ENCODE peak calls at places on chromosomes 11 and 22, in five cellular contexts. One of them, this sample, is unnamed.

GRCh38 chr11:16280256-16280682 is 76.1 kb downstream of the SOX6 start:
- DNase-seq in kidney epithelial cell: no peak
- DNase-seq in transverse colon: peak
- DNase-seq in nephron progenitor cell: no peak
- DNase-seq in fibroblast of lung: peak
- DNase-seq in this sample: peak

GRCh38 chr11:29293825-29294224 is 723.0 kb downstream of the KCNA4 start:
- DNase-seq in kidney epithelial cell: no peak
- DNase-seq in transverse colon: no peak
- DNase-seq in nephron progenitor cell: no peak
- DNase-seq in fibroblast of lung: peak
- DNase-seq in this sample: no peak

GRCh38 chr22:37549704-37550059 is 10.6 kb upstream of the CDC42EP1 start:
- DNase-seq in kidney epithelial cell: no peak
- DNase-seq in transverse colon: no peak
- DNase-seq in nephron progenitor cell: no peak
- DNase-seq in fibroblast of lung: peak
- DNase-seq in this sample: peak

GRCh38 chr22:37626144-37626543 is 13.3 kb upstream of the SH3BP1 start:
- DNase-seq in kidney epithelial cell: no peak
- DNase-seq in transverse colon: peak
- DNase-seq in nephron progenitor cell: no peak
- DNase-seq in fibroblast of lung: no peak
- DNase-seq in this sample: no peak

GRCh38 chr22:31350410-31350863 is 4.3 kb upstream of the PATZ1 start:
- DNase-seq in kidney epithelial cell: no peak
- DNase-seq in transverse colon: peak
- DNase-seq in nephron progenitor cell: peak
- DNase-seq in fibroblast of lung: no peak
- DNase-seq in this sample: peak

GRCh38 chr11:58927393-58928081 is 11.8 kb upstream of the GLYATL1 start:
- DNase-seq in kidney epithelial cell: no peak
- DNase-seq in transverse colon: peak
- DNase-seq in nephron progenitor cell: peak
- DNase-seq in fibroblast of lung: peak
- DNase-seq in this sample: peak

GRCh38 chr11:61833478-61833877 is 5.4 kb downstream of the FADS2 start:
- DNase-seq in kidney epithelial cell: no peak
- DNase-seq in transverse colon: no peak
- DNase-seq in nephron progenitor cell: no peak
- DNase-seq in fibroblast of lung: no peak
- DNase-seq in this sample: no peak

GRCh38 chr11:64793271-64794160 is 9.5 kb downstream of the MAP4K2 start:
- DNase-seq in kidney epithelial cell: no peak
- DNase-seq in transverse colon: no peak
- DNase-seq in nephron progenitor cell: no peak
- DNase-seq in fibroblast of lung: no peak
- DNase-seq in this sample: no peak

GRCh38 chr11:125871391-125872137 is 15.9 kb upstream of the HYLS1 start:
- DNase-seq in kidney epithelial cell: no peak
- DNase-seq in transverse colon: no peak
- DNase-seq in nephron progenitor cell: peak
- DNase-seq in fibroblast of lung: peak
- DNase-seq in this sample: peak

GRCh38 chr11:116928102-116928777 is 90.8 kb upstream of the APOA1 start:
- DNase-seq in kidney epithelial cell: no peak
- DNase-seq in transverse colon: no peak
- DNase-seq in nephron progenitor cell: no peak
- DNase-seq in fibroblast of lung: no peak
- DNase-seq in this sample: no peak

GRCh38 chr11:12288212-12288933 is 89.0 kb upstream of the PARVA start:
- DNase-seq in kidney epithelial cell: no peak
- DNase-seq in transverse colon: peak
- DNase-seq in nephron progenitor cell: peak
- DNase-seq in fibroblast of lung: peak
- DNase-seq in this sample: peak

GRCh38 chr11:10211470-10211869 is 82.5 kb downstream of the SBF2 start:
- DNase-seq in kidney epithelial cell: no peak
- DNase-seq in transverse colon: no peak
- DNase-seq in nephron progenitor cell: no peak
- DNase-seq in fibroblast of lung: no peak
- DNase-seq in this sample: no peak

GRCh38 chr11:117523680-117524079 is 196.0 kb downstream of the CEP164 start:
- DNase-seq in kidney epithelial cell: no peak
- DNase-seq in transverse colon: no peak
- DNase-seq in nephron progenitor cell: no peak
- DNase-seq in fibroblast of lung: peak
- DNase-seq in this sample: no peak

GRCh38 chr11:120645639-120646038 is 134.1 kb downstream of the GRIK4 start:
- DNase-seq in kidney epithelial cell: peak
- DNase-seq in transverse colon: no peak
- DNase-seq in nephron progenitor cell: peak
- DNase-seq in fibroblast of lung: no peak
- DNase-seq in this sample: no peak

GRCh38 chr11:2825886-2826678 is 59.5 kb downstream of the CDKN1C start:
- DNase-seq in kidney epithelial cell: peak
- DNase-seq in transverse colon: peak
- DNase-seq in nephron progenitor cell: no peak
- DNase-seq in fibroblast of lung: peak
- DNase-seq in this sample: peak

GRCh38 chr11:73931039-73931645 is 19.7 kb upstream of the DNAJB13 start:
- DNase-seq in kidney epithelial cell: peak
- DNase-seq in transverse colon: no peak
- DNase-seq in nephron progenitor cell: peak
- DNase-seq in fibroblast of lung: peak
- DNase-seq in this sample: peak

GRCh38 chr11:66288138-66288865 is 641 bp downstream of the YIF1A start:
- DNase-seq in kidney epithelial cell: no peak
- DNase-seq in transverse colon: peak
- DNase-seq in nephron progenitor cell: no peak
- DNase-seq in fibroblast of lung: no peak
- DNase-seq in this sample: peak

GRCh38 chr11:3803726-3804510 is 4.4 kb upstream of the PGAP2 start:
- DNase-seq in kidney epithelial cell: peak
- DNase-seq in transverse colon: no peak
- DNase-seq in nephron progenitor cell: no peak
- DNase-seq in fibroblast of lung: peak
- DNase-seq in this sample: no peak

GRCh38 chr11:101436511-101437142 is 147.2 kb downstream of the TRPC6 start:
- DNase-seq in kidney epithelial cell: no peak
- DNase-seq in transverse colon: peak
- DNase-seq in nephron progenitor cell: peak
- DNase-seq in fibroblast of lung: peak
- DNase-seq in this sample: peak

GRCh38 chr11:65572356-65573043 is at the start of gene FAM89B:
- DNase-seq in kidney epithelial cell: no peak
- DNase-seq in transverse colon: peak
- DNase-seq in nephron progenitor cell: peak
- DNase-seq in fibroblast of lung: peak
- DNase-seq in this sample: peak

GRCh38 chr11:78138694-78139421 is 568 bp downstream of the ALG8 start:
- DNase-seq in kidney epithelial cell: no peak
- DNase-seq in transverse colon: peak
- DNase-seq in nephron progenitor cell: peak
- DNase-seq in fibroblast of lung: peak
- DNase-seq in this sample: peak
- TF ChIP-seq CTCF in kidney epithelial cell: no peak
- TF ChIP-seq CTCF in transverse colon: no peak
- TF ChIP-seq CTCF in nephron progenitor cell: no peak
- TF ChIP-seq CTCF in fibroblast of lung: no peak
- TF ChIP-seq CTCF in this sample: no peak

DNA sequence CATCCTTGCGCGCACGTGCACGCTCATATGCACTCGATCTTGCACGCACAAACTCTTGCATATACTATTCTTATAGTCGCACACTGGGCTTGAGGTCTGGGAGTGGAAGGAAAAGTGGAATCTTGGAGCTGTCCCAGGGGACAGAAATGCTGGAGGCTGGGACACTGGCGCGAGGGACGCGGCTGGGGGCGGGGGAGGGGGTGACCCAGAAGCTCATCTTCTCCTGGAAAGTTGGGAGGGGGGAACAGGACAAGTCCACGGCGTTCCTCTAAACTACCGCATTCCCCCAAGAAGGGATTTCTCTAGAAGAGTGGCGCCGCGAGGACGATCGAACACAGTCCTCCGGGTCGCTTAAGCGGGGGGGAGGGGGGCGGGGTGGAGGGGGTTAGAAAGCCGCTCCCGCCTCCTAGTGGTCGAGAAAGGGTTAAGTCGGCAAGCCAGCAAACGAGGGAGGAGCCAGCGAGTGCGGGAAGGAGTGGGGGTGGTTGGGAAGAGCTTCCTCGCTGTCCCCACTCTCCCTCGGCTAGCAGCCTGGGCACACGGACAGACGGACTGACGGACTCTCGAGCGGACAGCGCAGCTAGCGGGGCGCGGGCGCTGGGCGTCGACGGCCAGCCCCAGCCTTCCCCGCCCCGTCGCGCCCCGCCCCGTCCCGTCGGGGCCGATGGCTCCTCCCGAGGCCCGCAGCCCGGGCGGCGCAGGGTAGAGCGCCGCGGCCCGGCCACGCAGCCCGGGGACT is at the start of gene RTN4RL2:
- DNase-seq in kidney epithelial cell: no peak
- DNase-seq in transverse colon: no peak
- DNase-seq in nephron progenitor cell: peak
- DNase-seq in fibroblast of lung: peak
- DNase-seq in this sample: peak
- TF ChIP-seq CTCF in kidney epithelial cell: peak
- TF ChIP-seq CTCF in transverse colon: peak
- TF ChIP-seq CTCF in nephron progenitor cell: peak
- TF ChIP-seq CTCF in fibroblast of lung: peak
- TF ChIP-seq CTCF in this sample: no peak

GRCh38 chr22:44727709-44728108 is 24.7 kb upstream of the ARHGAP8 start:
- DNase-seq in kidney epithelial cell: no peak
- DNase-seq in transverse colon: no peak
- DNase-seq in nephron progenitor cell: no peak
- DNase-seq in fibroblast of lung: no peak
- DNase-seq in this sample: no peak

GRCh38 chr22:44730490-44731356 is 21.7 kb upstream of the ARHGAP8 start:
- DNase-seq in kidney epithelial cell: no peak
- DNase-seq in transverse colon: no peak
- DNase-seq in nephron progenitor cell: no peak
- DNase-seq in fibroblast of lung: no peak
- DNase-seq in this sample: no peak

GRCh38 chr22:44730034-44730433 is 22.3 kb upstream of the ARHGAP8 start:
- DNase-seq in kidney epithelial cell: no peak
- DNase-seq in transverse colon: no peak
- DNase-seq in nephron progenitor cell: no peak
- DNase-seq in fibroblast of lung: no peak
- DNase-seq in this sample: no peak

GRCh38 chr22:44728761-44729261 is 23.6 kb upstream of the ARHGAP8 start:
- DNase-seq in kidney epithelial cell: no peak
- DNase-seq in transverse colon: no peak
- DNase-seq in nephron progenitor cell: no peak
- DNase-seq in fibroblast of lung: no peak
- DNase-seq in this sample: no peak

DNA sequence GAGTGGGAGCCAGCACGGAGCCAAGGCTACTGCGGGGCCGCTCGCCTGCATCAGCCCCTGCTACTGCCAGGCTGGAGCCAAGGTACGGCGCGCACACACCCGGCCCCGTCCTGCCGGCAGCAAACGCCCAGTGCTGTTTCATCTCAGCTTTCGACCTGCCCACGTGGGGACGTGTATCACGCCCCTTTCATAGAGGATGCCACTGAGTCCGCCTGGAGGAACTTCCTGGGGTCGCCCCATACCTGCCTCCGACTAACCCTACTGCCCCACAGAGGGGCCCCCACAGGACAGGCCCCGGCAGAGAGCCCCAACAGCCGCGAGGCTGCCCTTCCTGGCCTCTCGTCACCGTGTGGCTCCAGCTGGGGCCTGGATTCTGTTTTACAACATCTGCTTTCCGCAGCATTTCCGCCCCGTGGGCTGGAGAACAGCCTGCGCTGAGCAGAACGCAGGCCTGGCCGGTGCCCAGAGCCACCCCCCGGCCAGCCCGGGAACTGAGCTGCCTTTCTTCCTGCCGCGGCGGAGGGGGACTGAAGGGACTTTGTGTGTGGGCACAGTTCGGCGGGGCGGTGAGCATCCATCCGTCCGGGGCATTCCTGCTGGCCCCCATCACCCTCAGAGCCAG is 22.9 kb upstream of the ARHGAP8 start:
- DNase-seq in kidney epithelial cell: no peak
- DNase-seq in transverse colon: no peak
- DNase-seq in nephron progenitor cell: no peak
- DNase-seq in fibroblast of lung: peak
- DNase-seq in this sample: no peak
- TF ChIP-seq CTCF in kidney epithelial cell: peak
- TF ChIP-seq CTCF in transverse colon: no peak
- TF ChIP-seq CTCF in nephron progenitor cell: no peak
- TF ChIP-seq CTCF in fibroblast of lung: peak
- TF ChIP-seq CTCF in this sample: no peak

GRCh38 chr11:17719028-17719939 is at the start of gene MYOD1:
- DNase-seq in kidney epithelial cell: no peak
- DNase-seq in transverse colon: no peak
- DNase-seq in nephron progenitor cell: peak
- DNase-seq in fibroblast of lung: peak
- DNase-seq in this sample: no peak

GRCh38 chr11:17721242-17721999 is 2.0 kb downstream of the MYOD1 start:
- DNase-seq in kidney epithelial cell: no peak
- DNase-seq in transverse colon: no peak
- DNase-seq in nephron progenitor cell: peak
- DNase-seq in fibroblast of lung: no peak
- DNase-seq in this sample: no peak

GRCh38 chr11:17718510-17718962 is 835 bp upstream of the MYOD1 start:
- DNase-seq in kidney epithelial cell: no peak
- DNase-seq in transverse colon: no peak
- DNase-seq in nephron progenitor cell: no peak
- DNase-seq in fibroblast of lung: no peak
- DNase-seq in this sample: no peak

GRCh38 chr11:17720796-17721171 is 1.4 kb downstream of the MYOD1 start:
- DNase-seq in kidney epithelial cell: no peak
- DNase-seq in transverse colon: no peak
- DNase-seq in nephron progenitor cell: no peak
- DNase-seq in fibroblast of lung: no peak
- DNase-seq in this sample: no peak

DNA sequence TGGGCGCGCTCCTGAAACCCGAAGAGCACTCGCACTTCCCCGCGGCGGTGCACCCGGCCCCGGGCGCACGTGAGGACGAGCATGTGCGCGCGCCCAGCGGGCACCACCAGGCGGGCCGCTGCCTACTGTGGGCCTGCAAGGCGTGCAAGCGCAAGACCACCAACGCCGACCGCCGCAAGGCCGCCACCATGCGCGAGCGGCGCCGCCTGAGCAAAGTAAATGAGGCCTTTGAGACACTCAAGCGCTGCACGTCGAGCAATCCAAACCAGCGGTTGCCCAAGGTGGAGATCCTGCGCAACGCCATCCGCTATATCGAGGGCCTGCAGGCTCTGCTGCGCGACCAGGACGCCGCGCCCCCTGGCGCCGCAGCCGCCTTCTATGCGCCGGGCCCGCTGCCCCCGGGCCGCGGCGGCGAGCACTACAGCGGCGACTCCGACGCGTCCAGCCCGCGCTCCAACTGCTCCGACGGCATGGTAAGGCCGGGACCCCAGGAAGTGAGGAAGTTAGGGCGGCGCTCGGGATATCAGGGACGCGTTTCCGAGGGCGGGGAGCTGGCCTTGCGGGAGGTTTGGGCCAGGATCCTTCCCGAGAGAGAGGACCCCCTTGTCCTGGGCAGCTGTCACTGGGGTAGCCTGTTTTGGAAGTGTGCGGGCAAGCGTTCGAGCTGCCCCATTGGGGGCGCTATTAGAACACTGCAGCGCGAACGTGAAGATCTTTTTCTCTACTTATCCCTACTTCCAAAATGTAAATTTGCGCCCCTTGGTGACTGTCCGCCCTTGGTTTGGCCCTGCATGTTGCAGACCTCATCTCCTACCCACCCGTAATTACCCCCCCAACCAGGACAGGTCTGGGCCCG is 797 bp downstream of the MYOD1 start:
- DNase-seq in kidney epithelial cell: no peak
- DNase-seq in transverse colon: no peak
- DNase-seq in nephron progenitor cell: peak
- DNase-seq in fibroblast of lung: peak
- DNase-seq in this sample: no peak
- TF ChIP-seq CTCF in kidney epithelial cell: no peak
- TF ChIP-seq CTCF in transverse colon: no peak
- TF ChIP-seq CTCF in nephron progenitor cell: peak
- TF ChIP-seq CTCF in fibroblast of lung: peak
- TF ChIP-seq CTCF in this sample: peak

This sample was measured in Calu3.